ENCODE peak calls at places on chromosomes 12 and 14, in eight cellular contexts. I is fibroblast of pulmonary artery, M is endothelial cell of umbilical vein, Z is lung, F is iPS-NIHi11, E is astrocyte of the spinal cord, A is NCI-H1092, N is epithelial cell of esophagus. W is an unnamed sample.

GRCh38 chr12:50579757-50580267 is 75.0 kb downstream of the DIP2B start:
- DNase-seq in I (no peak), M (no peak), Z (no peak), F (no peak), E (peak; percentile 27), A (no peak), N (peak; percentile 77), W (no peak)

GRCh38 chr12:21562859-21563258 is 36.8 kb downstream of the SPX start:
- DNase-seq in I (no peak), M (no peak), Z (no peak), F (no peak), E (no peak), A (no peak), N (no peak), W (no peak)

GRCh38 chr14:92673601-92674000 is 74.8 kb downstream of the LGMN start:
- DNase-seq in I (no peak), M (no peak), Z (no peak), F (no peak), E (no peak), A (no peak), N (no peak), W (no peak)

GRCh38 chr12:20063116-20063515 is 305.2 kb upstream of the PDE3A start:
- DNase-seq in I (peak; percentile 94), M (peak; percentile 62), Z (no peak), F (no peak), E (no peak), A (no peak), N (no peak), W (no peak)

GRCh38 chr14:69346710-69347109 is 51.4 kb downstream of the ERH start:
- DNase-seq in I (peak; percentile 22), M (peak; percentile 19), Z (no peak), F (peak; percentile 90), E (no peak), A (no peak), N (peak; percentile 15), W (peak; percentile 48)

GRCh38 chr12:38995249-38995648 is 89.9 kb upstream of the CPNE8 start:
- DNase-seq in I (no peak), M (no peak), Z (no peak), F (no peak), E (no peak), A (no peak), N (no peak), W (no peak)

GRCh38 chr12:6960291-6961277 is 9.4 kb downstream of the PTPN6 start:
- DNase-seq in I (peak; percentile 48), M (no peak), Z (no peak), F (no peak), E (peak; percentile 28), A (no peak), N (no peak), W (no peak)

GRCh38 chr12:49888461-49889151 is 15.1 kb downstream of the FAIM2 start:
- DNase-seq in I (no peak), M (no peak), Z (no peak), F (no peak), E (no peak), A (peak; percentile 31), N (no peak), W (no peak)

GRCh38 chr12:14902465-14902864 is 16.8 kb upstream of the MGP start:
- DNase-seq in I (no peak), M (peak; percentile 26), Z (no peak), F (no peak), E (peak; percentile 9), A (no peak), N (no peak), W (peak; percentile 35)

GRCh38 chr12:46494424-46494823 is 121.9 kb upstream of the SLC38A2 start:
- DNase-seq in I (peak; percentile 89), M (peak; percentile 30), Z (no peak), F (peak; percentile 53), E (peak; percentile 73), A (no peak), N (no peak), W (peak; percentile 46)

GRCh38 chr14:42665083-42665482 is 1058.4 kb downstream of the LRFN5 start:
- DNase-seq in I (no peak), M (no peak), Z (no peak), F (no peak), E (no peak), A (no peak), N (peak; percentile 20), W (peak; percentile 16)

GRCh38 chr12:89433634-89434033 is 81.3 kb upstream of the DUSP6 start:
- DNase-seq in I (peak; percentile 4), M (no peak), Z (no peak), F (no peak), E (peak; percentile 30), A (no peak), N (no peak), W (no peak)

GRCh38 chr12:1518763-1519516 is 75.4 kb downstream of the FBXL14 start:
- DNase-seq in I (peak; percentile 74), M (peak; percentile 41), Z (no peak), F (no peak), E (peak; percentile 91), A (peak; percentile 39), N (peak; percentile 94), W (no peak)

GRCh38 chr14:74945852-74946658 is 9.3 kb downstream of the PGF start:
- DNase-seq in I (peak; percentile 74), M (peak; percentile 69), Z (peak; percentile 77), F (peak; percentile 95), E (peak; percentile 62), A (peak; percentile 66), N (peak; percentile 64), W (peak; percentile 83)

GRCh38 chr12:2306012-2306411 is 253.2 kb downstream of the CACNA1C start:
- DNase-seq in I (no peak), M (no peak), Z (no peak), F (peak; percentile 45), E (no peak), A (peak; percentile 14), N (no peak), W (peak; percentile 90)

GRCh38 chr12:26740348-26740747 is 92.6 kb downstream of the ITPR2 start:
- DNase-seq in I (no peak), M (no peak), Z (no peak), F (no peak), E (no peak), A (no peak), N (no peak), W (no peak)

GRCh38 chr14:103889313-103890051 is 38.8 kb upstream of the TDRD9 start:
- DNase-seq in I (peak; percentile 8), M (no peak), Z (no peak), F (no peak), E (no peak), A (no peak), N (peak; percentile 92), W (no peak)

GRCh38 chr12:59634254-59634653 is 38.4 kb downstream of the SLC16A7 start:
- DNase-seq in I (no peak), M (no peak), Z (no peak), F (no peak), E (no peak), A (no peak), N (no peak), W (no peak)

GRCh38 chr12:16939871-16940306 is 333.9 kb upstream of the LMO3 start:
- DNase-seq in I (peak; percentile 59), M (peak; percentile 4), Z (peak; percentile 62), F (peak; percentile 86), E (peak; percentile 60), A (peak; percentile 10), N (peak; percentile 92), W (peak; percentile 90)